ENCODE peak calls at places on chromosome 16, in six cellular contexts. K is SK-N-SH, E is H1, X is stomach, G is K562, R is sigmoid colon. A is an unnamed sample. For H3K4me1 and H3K27me3, the result is how much of the 10 kb centered on the place peaks cover.

GRCh38 chr16:57747996-57748395 is 12.4 kb downstream of the KATNB1 start:
- DNase-seq in K (no peak), E (no peak), X (no peak), G (no peak), R (no peak), A (no peak)

GRCh38 chr16:73015612-73016487 is 32.1 kb downstream of the ZFHX3 start:
- DNase-seq in K (no peak), E (no peak), X (peak), G (no peak), R (peak), A (no peak)

GRCh38 chr16:50208460-50208931 is 55.4 kb downstream of the TENT4B start:
- DNase-seq in K (no peak), E (no peak), X (no peak), G (no peak), R (no peak), A (no peak)

GRCh38 chr16:51834131-51834530 is 683.1 kb upstream of the SALL1 start:
- DNase-seq in K (no peak), E (no peak), X (no peak), G (no peak), R (no peak), A (no peak)

GRCh38 chr16:27242868-27243590 is 25.5 kb downstream of the NSMCE1 start:
- DNase-seq in K (no peak), E (no peak), X (no peak), G (peak), R (peak), A (no peak)

GRCh38 chr16:75244225-75244792 is 7.1 kb downstream of the BCAR1 start:
- DNase-seq in K (no peak), E (no peak), X (peak), G (no peak), R (peak), A (no peak)

GRCh38 chr16:75087040-75087979 is 29.3 kb downstream of the LDHD start:
- DNase-seq in K (peak), E (no peak), X (no peak), G (peak), R (peak), A (no peak)

GRCh38 chr16:24846548-24847357 is 990 bp downstream of the SLC5A11 start:
- DNase-seq in K (no peak), E (no peak), X (no peak), G (peak), R (peak), A (no peak)

GRCh38 chr16:77793417-77793816 is 5.1 kb downstream of the VAT1L start:
- DNase-seq in K (no peak), E (no peak), X (no peak), G (no peak), R (no peak), A (no peak)

GRCh38 chr16:83903739-83904138 is 4.8 kb downstream of the MLYCD start:
- DNase-seq in K (no peak), E (no peak), X (no peak), G (no peak), R (peak), A (peak)

GRCh38 chr16:80039777-80040176 is 439.2 kb upstream of the MAF start:
- DNase-seq in K (no peak), E (no peak), X (no peak), G (no peak), R (no peak), A (no peak)

GRCh38 chr16:34802848-34803599 is 1343.6 kb downstream of the TP53TG3F start:
- DNase-seq in K (peak), E (no peak), X (no peak), G (no peak), R (no peak), A (no peak)

GRCh38 chr16:15536813-15537212 is 102.4 kb downstream of the BMERB1 start:
- DNase-seq in K (no peak), E (no peak), X (no peak), G (no peak), R (no peak), A (no peak)

GRCh38 chr16:30896203-30896889 is at the start of gene CTF1:
- DNase-seq in K (peak), E (no peak), X (peak), G (peak), R (peak), A (peak)

GRCh38 chr16:7946142-7946541 is 613.5 kb downstream of the RBFOX1 start:
- DNase-seq in K (no peak), E (no peak), X (peak), G (no peak), R (no peak), A (no peak)

GRCh38 chr16:57384248-57385070 is 12.2 kb downstream of the CX3CL1 start:
- DNase-seq in K (no peak), E (no peak), X (no peak), G (no peak), R (no peak), A (no peak)

DNA sequence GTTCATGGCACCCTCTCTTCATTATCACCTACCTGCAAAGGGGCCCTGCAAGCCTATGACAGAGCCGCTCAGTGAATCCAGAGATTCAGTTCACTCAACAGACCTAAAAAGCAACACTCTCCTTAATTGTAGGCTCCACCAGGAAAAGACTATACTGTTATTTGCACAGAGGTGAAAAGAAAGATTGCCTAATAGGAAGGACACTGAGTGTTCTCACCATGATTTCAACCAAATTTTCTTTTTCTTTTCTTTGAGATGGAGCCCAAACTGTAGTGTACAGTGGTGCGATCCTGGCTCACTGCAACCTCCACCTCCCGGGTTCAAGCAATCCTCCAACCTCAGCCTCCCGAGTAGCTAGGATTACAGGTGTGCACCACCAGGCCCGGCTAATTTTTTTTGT is 104.5 kb downstream of the PARN start:
- DNase-seq in K (no peak), E (no peak), X (no peak), G (no peak), R (no peak), A (no peak)
- H3K4me1 ChIP-seq in K (under half), E (under half), X (under half), G (under half), R (under half), A (under half)

DNA sequence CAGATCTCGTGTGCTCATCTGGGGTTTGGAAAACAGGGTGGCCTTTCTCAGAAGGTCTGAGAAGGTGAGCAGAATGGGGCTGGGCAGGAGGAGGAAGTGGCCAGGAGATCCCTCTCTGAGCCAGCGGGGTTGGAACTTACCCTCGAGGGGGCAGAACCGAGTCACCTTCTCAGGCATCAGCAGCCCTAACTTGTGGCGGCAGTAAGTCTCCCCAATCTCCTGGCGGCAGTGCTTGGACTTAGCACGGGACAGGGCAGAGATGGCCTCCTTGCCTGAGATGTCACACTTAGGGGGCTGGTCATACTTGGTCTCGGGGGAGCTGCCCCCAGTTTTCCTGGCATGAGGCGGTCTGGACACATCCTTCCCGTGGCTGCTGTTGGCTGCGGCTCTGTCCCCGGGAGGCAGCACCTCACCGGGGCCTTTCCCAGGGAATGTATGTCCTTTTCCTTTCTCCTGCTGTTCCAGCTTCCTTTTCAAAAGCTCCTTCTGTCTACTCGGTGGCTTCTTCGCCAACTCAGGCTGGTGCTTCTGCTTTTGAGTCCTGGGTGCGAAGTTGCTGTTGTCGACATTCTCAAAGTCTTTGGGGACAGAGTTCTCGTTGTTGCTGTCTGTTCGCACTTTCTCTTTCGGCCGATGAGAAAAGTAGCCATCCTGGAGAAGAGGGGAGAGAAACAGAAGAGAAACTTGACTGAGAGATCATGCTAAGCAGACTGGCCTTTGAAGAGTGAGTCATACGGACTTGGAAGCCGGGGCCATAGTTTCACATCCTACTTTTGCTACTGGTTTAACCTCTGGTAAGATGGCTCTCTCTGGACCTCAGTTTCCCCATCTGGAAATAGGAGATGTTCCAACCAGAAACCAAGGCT is 211.7 kb downstream of the XYLT1 start:
- DNase-seq in K (no peak), E (no peak), X (no peak), G (peak), R (no peak), A (no peak)
- TF ChIP-seq EP300 in K (no peak), E (no peak), X (no peak), G (no peak), R (no peak), A (no peak)

DNA sequence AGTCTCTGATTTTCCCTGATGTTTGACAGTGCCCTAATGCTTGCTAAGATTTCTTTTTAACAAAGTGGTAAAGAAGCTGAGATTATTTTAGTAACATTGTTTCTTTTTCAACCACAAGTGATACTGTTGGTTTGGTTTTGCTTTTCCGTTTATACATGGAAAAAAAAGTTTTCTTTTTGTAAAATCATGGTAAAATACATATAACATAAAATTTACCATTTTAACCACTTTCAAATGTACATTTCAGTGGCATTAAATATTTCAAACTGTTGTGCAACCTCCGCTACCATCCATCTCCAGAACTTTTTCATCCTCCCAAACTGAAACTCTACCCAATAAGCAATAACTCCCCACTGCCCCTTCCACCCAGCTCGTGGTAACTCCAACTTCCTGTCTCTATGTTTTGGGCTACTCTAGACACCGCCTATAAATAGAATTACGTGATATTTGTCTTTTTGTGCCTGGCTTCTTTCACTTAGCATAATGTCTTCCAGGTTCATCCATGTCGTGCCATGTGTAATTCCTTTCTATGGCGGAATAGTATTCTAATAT is 4.6 kb downstream of the CIITA start:
- DNase-seq in K (no peak), E (no peak), X (no peak), G (no peak), R (no peak), A (no peak)
- H3K27me3 ChIP-seq in K (under half), E (under half), X (under half), G (half or more), R (under half), A (under half)

DNA sequence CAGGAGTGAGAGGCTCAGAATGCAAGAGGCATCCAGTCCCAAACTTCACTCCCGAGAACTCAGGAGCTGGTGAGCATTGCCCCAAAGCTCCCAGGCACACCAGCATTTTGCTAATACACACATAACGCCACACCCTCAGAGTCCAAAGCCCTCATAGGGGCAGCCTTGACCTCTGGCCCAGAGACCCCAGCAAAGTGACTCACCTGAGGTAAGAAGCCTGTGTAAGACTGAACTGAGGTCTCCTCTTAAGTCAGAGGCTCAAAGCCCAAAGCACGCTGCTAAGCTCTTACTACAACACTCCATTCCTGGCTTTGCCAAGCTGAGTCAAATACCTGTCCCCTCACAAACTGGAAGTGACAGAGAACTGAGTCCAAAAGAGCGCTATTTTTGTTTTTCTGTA is 16.4 kb downstream of the ST3GAL2 start:
- DNase-seq in K (no peak), E (no peak), X (no peak), G (no peak), R (no peak), A (no peak)
- H3K4me1 ChIP-seq in K (under half), E (under half), X (half or more), G (half or more), R (under half), A (half or more)

GRCh38 chr16:86307518-86307903 is 202.8 kb upstream of the FOXF1 start:
- DNase-seq in K (no peak), E (no peak), X (no peak), G (no peak), R (peak), A (no peak)
- TF ChIP-seq EP300 in K (no peak), E (no peak), X (peak), G (no peak), R (peak), A (no peak)

DNA sequence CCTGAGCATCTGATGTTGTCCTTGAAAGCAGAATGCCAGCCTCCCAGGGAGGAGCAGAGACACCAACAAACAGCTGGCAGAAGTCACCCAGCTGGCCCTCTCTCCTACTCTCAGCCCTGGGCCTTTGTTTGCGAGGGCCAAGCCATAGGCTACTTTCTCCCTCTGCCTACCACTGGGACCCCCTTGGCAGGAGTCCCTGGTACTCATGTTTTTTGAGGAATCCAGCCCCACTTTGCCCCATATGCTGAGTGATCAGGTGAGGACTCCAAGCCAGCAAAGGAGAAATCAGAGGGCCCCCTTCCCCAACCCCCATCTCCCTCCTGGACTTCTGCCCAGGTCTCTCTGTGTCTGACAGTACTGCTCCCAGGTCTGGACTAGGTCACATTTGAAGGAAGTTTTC is 121.9 kb downstream of the USP31 start:
- DNase-seq in K (no peak), E (no peak), X (no peak), G (no peak), R (no peak), A (no peak)
- H3K27me3 ChIP-seq in K (under half), E (under half), X (under half), G (under half), R (under half), A (under half)

DNA sequence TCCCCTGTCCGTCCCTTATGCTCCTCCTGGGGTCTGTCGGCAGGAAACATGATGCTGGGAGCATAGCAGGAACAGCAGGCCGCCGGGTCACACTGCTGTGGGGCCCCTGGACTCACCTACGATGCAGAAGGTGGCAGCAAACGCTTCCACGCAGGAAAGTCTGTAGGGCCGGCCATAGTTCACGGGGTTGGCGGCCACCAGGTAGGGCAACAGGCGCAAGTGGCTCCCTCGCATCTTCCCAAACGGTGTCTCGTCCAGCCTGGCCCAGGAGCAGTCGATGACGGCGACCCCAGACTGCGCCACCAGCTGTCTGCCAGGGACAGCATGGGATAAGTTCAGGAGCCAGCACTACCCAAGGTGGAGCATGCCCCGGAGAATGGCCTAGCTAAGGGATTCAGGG is 987 bp downstream of the TSR3 start:
- DNase-seq in K (no peak), E (no peak), X (no peak), G (no peak), R (no peak), A (no peak)
- H3K4me1 ChIP-seq in K (under half), E (under half), X (half or more), G (under half), R (under half), A (under half)

DNA sequence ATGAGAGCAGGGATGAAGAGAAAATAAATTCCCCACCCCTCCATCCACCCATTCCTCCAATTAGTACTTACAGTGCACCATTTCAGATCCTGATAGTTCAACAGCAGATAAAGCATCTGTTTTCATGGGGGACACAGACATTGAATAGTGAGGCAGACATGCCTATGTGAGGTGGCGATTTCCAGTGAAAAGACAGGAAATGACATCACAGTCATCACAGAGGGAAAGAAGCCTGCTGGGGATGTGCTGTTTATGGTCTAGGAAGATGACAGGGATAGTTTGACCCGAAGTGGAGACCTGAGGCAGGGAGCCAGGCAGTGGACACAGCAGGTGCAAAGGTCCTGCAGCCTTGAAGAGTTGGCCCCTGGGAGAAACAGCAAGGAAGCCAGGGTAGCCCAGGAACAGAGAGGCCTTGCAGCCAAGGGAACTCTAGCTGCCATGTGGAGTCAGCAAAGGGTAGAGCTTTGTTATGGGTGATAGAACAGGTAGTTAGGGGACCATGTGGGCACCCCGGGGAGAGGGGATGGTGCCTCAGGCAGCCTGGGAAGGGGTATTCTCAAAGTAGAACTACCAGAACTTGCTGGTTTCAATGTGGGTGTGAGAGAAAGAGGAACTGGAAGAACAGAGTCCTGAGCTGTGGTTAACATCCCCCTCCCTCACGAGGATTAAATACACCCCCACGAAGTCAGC is 256.6 kb downstream of the CPPED1 start:
- DNase-seq in K (no peak), E (no peak), X (no peak), G (no peak), R (no peak), A (no peak)
- TF ChIP-seq EP300 in K (no peak), E (no peak), X (no peak), G (no peak), R (no peak), A (no peak)

GRCh38 chr16:89175280-89176146 is 4.0 kb downstream of the CDH15 start:
- DNase-seq in K (no peak), E (no peak), X (no peak), G (no peak), R (no peak), A (no peak)

GRCh38 chr16:89174877-89175276 is 3.3 kb downstream of the CDH15 start:
- DNase-seq in K (no peak), E (no peak), X (no peak), G (no peak), R (no peak), A (no peak)

GRCh38 chr16:89176147-89176690 is 4.7 kb downstream of the CDH15 start:
- DNase-seq in K (no peak), E (no peak), X (no peak), G (no peak), R (no peak), A (no peak)

GRCh38 chr16:89177501-89177900 is 6.0 kb downstream of the CDH15 start:
- DNase-seq in K (no peak), E (no peak), X (no peak), G (no peak), R (no peak), A (no peak)

DNA sequence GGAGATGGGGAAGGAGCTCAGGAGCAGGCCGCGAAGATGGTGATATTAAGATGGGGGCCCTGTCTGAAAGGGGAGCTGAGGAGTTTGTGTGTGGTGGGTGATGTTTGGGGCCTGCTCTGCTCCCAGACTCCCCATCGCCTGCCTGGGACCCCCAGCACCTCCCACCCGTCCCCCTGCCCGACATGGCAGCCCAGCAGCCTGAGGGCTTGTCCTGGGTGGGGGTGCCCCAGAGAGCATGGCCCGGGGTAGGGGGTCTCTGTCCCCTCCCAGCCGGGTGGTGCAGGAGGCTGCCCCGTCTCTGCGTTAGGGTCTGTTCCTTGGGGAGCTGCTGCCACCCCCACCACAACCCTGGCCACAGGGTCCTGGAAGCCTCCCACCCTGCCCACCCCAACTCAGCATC is 5.2 kb downstream of the CDH15 start:
- DNase-seq in K (no peak), E (no peak), X (no peak), G (no peak), R (no peak), A (no peak)
- H3K27me3 ChIP-seq in K (under half), E (under half), X (half or more), G (under half), R (half or more), A (under half)